ENCODE peak calls at places on chromosome 13, in four cellular contexts. B, S, C and W are unnamed samples.

GRCh38 chr13:29573190-29573589 is 22.3 kb downstream of the SLC7A1 start:
- DNase-seq in B (peak), S (peak), C (peak), W (no peak)

GRCh38 chr13:112779856-112780604 is 90.2 kb downstream of the ATP11A start:
- DNase-seq in B (no peak), S (no peak), C (no peak), W (no peak)

GRCh38 chr13:114019367-114019766 is 45.5 kb upstream of the C13orf46 start:
- DNase-seq in B (no peak), S (no peak), C (no peak), W (no peak)

GRCh38 chr13:47081850-47082249 is 185.0 kb upstream of the HTR2A start:
- DNase-seq in B (no peak), S (no peak), C (no peak), W (no peak)

GRCh38 chr13:87942204-87942603 is 271.0 kb downstream of the SLITRK5 start:
- DNase-seq in B (no peak), S (no peak), C (no peak), W (no peak)

GRCh38 chr13:21478881-21479808 is 20.0 kb upstream of the ZDHHC20 start:
- DNase-seq in B (peak), S (no peak), C (peak), W (peak)

GRCh38 chr13:60155978-60156377 is 7.8 kb downstream of the DIAPH3 start:
- DNase-seq in B (peak), S (no peak), C (peak), W (no peak)

GRCh38 chr13:28744656-28745055 is 25.9 kb upstream of the SLC46A3 start:
- DNase-seq in B (no peak), S (no peak), C (no peak), W (no peak)

GRCh38 chr13:53198699-53199098 is 170.1 kb downstream of the OLFM4 start:
- DNase-seq in B (no peak), S (no peak), C (no peak), W (no peak)

GRCh38 chr13:25330541-25330940 is 29.1 kb downstream of the NUP58 start:
- DNase-seq in B (peak), S (no peak), C (peak), W (no peak)

GRCh38 chr13:60627071-60627686 is 230.2 kb downstream of the TDRD3 start:
- DNase-seq in B (peak), S (no peak), C (peak), W (peak)

GRCh38 chr13:80297094-80297493 is 43.8 kb downstream of the SPRY2 start:
- DNase-seq in B (no peak), S (no peak), C (no peak), W (no peak)

GRCh38 chr13:24083141-24083540 is 77.4 kb upstream of the SPATA13 start:
- DNase-seq in B (no peak), S (no peak), C (no peak), W (no peak)

GRCh38 chr13:30466841-30467252 is 1.1 kb upstream of the HMGB1 start:
- DNase-seq in B (no peak), S (no peak), C (no peak), W (no peak)

GRCh38 chr13:23547000-23547590 is 23.1 kb upstream of the TNFRSF19 start:
- DNase-seq in B (peak), S (no peak), C (peak), W (no peak)

GRCh38 chr13:24220086-24220703 is 59.7 kb downstream of the SPATA13 start:
- DNase-seq in B (peak), S (no peak), C (peak), W (peak)

GRCh38 chr13:91520952-91521351 is 122.5 kb downstream of the GPC5 start:
- DNase-seq in B (no peak), S (no peak), C (no peak), W (no peak)

GRCh38 chr13:103325675-103326074 is 259.5 kb upstream of the SLC10A2 start:
- DNase-seq in B (no peak), S (no peak), C (no peak), W (no peak)

GRCh38 chr13:21079206-21079605 is 17.8 kb upstream of the LATS2 start:
- DNase-seq in B (no peak), S (no peak), C (no peak), W (no peak)

GRCh38 chr13:47148543-47148942 is 251.7 kb upstream of the HTR2A start:
- DNase-seq in B (no peak), S (no peak), C (no peak), W (no peak)

GRCh38 chr13:48066310-48066989 is 28.5 kb downstream of the MED4 start:
- DNase-seq in B (peak), S (no peak), C (peak), W (no peak)

GRCh38 chr13:113920173-113920572 is 53.7 kb downstream of the C13orf46 start:
- DNase-seq in B (no peak), S (no peak), C (no peak), W (no peak)

GRCh38 chr13:60261432-60262351 is 98.0 kb upstream of the DIAPH3 start:
- DNase-seq in B (no peak), S (no peak), C (no peak), W (no peak)

GRCh38 chr13:49429061-49429460 is 14.8 kb downstream of the CAB39L start:
- DNase-seq in B (no peak), S (no peak), C (no peak), W (no peak)

GRCh38 chr13:92602560-92602959 is 624.0 kb upstream of the GPC6 start:
- DNase-seq in B (peak), S (no peak), C (peak), W (no peak)
- TF ChIP-seq CTCF in B (no peak), S (no peak), C (no peak), W (no peak)

DNA sequence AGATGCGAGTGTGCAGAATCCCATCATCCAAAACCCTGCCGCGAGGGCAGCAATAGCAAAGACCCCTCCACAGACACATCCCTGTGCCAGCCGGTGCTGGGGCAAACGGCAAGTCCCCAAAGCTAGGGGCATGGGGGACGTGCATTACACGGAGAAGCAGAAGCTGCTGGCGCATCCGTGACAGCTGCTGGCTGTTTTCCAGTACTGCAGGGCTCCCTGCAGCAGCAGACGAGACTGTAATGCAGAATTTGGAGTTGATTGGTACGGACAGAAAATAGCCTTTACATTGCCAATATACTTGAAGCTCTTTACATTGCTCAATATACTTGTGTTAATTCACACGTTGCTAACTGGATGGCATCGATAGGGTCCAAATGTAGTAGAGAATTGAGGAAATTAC is 77.2 kb upstream of the TMTC4 start:
- DNase-seq in B (no peak), S (no peak), C (no peak), W (no peak)
- TF ChIP-seq CTCF in B (no peak), S (no peak), C (no peak), W (no peak)

GRCh38 chr13:20057963-20058362 is 99.4 kb downstream of the ZMYM2 start:
- DNase-seq in B (no peak), S (no peak), C (no peak), W (no peak)
- TF ChIP-seq CTCF in B (peak), S (no peak), C (no peak), W (peak)

GRCh38 chr13:33678084-33678483 is 139.9 kb upstream of the RFC3 start:
- DNase-seq in B (no peak), S (no peak), C (no peak), W (no peak)
- TF ChIP-seq CTCF in B (no peak), S (no peak), C (no peak), W (no peak)

GRCh38 chr13:44404261-44405139 is 30.9 kb downstream of the SERP2 start:
- DNase-seq in B (no peak), S (peak), C (no peak), W (peak)
- TF ChIP-seq CTCF in B (no peak), S (no peak), C (no peak), W (no peak)

GRCh38 chr13:55244991-55245644 is 1895.6 kb upstream of the PRR20A start:
- DNase-seq in B (no peak), S (no peak), C (no peak), W (peak)
- TF ChIP-seq CTCF in B (no peak), S (no peak), C (no peak), W (peak)

GRCh38 chr13:99122171-99122570 is 78.5 kb upstream of the UBAC2 start:
- DNase-seq in B (no peak), S (no peak), C (no peak), W (no peak)
- TF ChIP-seq CTCF in B (no peak), S (no peak), C (no peak), W (no peak)

GRCh38 chr13:52001120-52001731 is 10.0 kb downstream of the ATP7B start:
- DNase-seq in B (peak), S (no peak), C (peak), W (no peak)

GRCh38 chr13:51999525-51999924 is 11.7 kb downstream of the ATP7B start:
- DNase-seq in B (no peak), S (no peak), C (peak), W (no peak)

GRCh38 chr13:51997641-51998330 is 13.5 kb downstream of the ATP7B start:
- DNase-seq in B (no peak), S (no peak), C (no peak), W (no peak)

GRCh38 chr13:51996660-51997059 is 14.6 kb downstream of the ATP7B start:
- DNase-seq in B (no peak), S (no peak), C (no peak), W (no peak)

DNA sequence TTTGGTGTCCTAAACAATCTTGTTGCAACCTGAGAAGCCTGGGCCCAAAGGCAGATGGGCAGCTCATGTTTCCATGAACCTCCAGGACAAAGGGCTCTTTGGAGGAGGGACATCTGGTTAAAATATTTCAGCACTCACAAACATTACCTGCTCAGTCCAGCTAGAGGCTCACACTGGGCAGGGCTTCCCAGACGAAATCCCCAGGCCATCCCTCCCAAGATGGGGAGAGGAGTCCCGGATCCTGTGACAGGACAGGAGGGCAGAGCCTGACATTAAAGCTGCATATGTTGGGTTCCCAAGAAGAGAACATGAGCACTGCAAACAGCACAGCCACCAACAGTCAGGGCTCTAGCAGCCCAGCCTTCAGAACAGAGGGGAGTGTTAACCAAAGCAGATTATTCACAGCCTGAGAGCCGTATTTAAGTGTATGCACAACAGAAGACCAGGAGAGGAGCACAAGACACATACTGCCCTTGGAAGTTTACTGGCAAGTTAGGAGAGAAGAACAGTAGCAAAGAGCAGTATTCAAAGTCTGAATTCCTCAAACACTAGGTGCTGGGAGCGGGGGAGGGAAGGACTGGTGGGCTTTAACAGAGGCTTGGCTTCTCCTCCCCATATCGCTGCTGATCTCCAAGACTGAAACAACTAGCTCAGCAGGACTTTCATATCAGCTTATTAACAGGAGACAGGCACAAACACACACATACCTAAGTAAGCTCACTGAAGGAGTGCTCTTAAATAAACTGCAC is 12.4 kb downstream of the ATP7B start:
- DNase-seq in B (no peak), S (no peak), C (no peak), W (no peak)
- TF ChIP-seq CTCF in B (no peak), S (no peak), C (no peak), W (no peak)